ENCODE peak calls at places on chromosomes 11 and 22, in five cellular contexts. D, U, G, E and Y are unnamed samples.

GRCh38 chr11:2094354-2095197 is 44.6 kb downstream of the IGF2 start:
- DNase-seq in D (no peak), U (no peak), G (no peak), E (peak; percentile 41), Y (no peak)

GRCh38 chr11:859394-860131 is 16.9 kb downstream of the TSPAN4 start:
- DNase-seq in D (no peak), U (peak; percentile 74), G (no peak), E (no peak), Y (no peak)

GRCh38 chr22:22870577-22871398 is 16.8 kb upstream of the IGLL5 start:
- DNase-seq in D (no peak), U (no peak), G (no peak), E (no peak), Y (no peak)

GRCh38 chr11:3939211-3939610 is 83.7 kb downstream of the STIM1 start:
- DNase-seq in D (no peak), U (peak; percentile 31), G (no peak), E (no peak), Y (no peak)

GRCh38 chr22:30921108-30921507 is 47.5 kb downstream of the MORC2 start:
- DNase-seq in D (no peak), U (no peak), G (no peak), E (no peak), Y (no peak)

GRCh38 chr11:55942785-55943392 is 6.7 kb upstream of the OR5I1 start:
- DNase-seq in D (no peak), U (no peak), G (no peak), E (no peak), Y (no peak)

GRCh38 chr22:44360686-44361381 is 48.1 kb upstream of the SHISAL1 start:
- DNase-seq in D (no peak), U (no peak), G (no peak), E (peak; percentile 96), Y (no peak)

GRCh38 chr11:33437529-33437928 is 180.3 kb downstream of the HIPK3 start:
- DNase-seq in D (no peak), U (no peak), G (no peak), E (no peak), Y (no peak)